ENCODE peak calls at places on chromosome 3, in eight cellular contexts. W, P, C, K, Z, I, A and Y are unnamed samples.

GRCh38 chr3:5181479-5182141 is 5.9 kb upstream of the EDEM1 start:
- DNase-seq in W (no peak), P (no peak), C (peak), K (no peak), Z (no peak), I (no peak), A (no peak), Y (no peak)

GRCh38 chr3:154040283-154040682 is 80.9 kb upstream of the ARHGEF26 start:
- DNase-seq in W (no peak), P (no peak), C (peak), K (no peak), Z (peak), I (peak), A (no peak), Y (no peak)

GRCh38 chr3:186035277-186035676 is 73.6 kb downstream of the ETV5 start:
- DNase-seq in W (no peak), P (no peak), C (no peak), K (no peak), Z (peak), I (peak), A (no peak), Y (no peak)

GRCh38 chr3:113194747-113195400 is 16.5 kb upstream of the BOC start:
- DNase-seq in W (no peak), P (no peak), C (no peak), K (no peak), Z (no peak), I (no peak), A (no peak), Y (no peak)

GRCh38 chr3:52140000-52140399 is 14.2 kb downstream of the POC1A start:
- DNase-seq in W (peak), P (no peak), C (no peak), K (no peak), Z (no peak), I (no peak), A (no peak), Y (no peak)

GRCh38 chr3:71219744-71220638 is 363.5 kb downstream of the FOXP1 start:
- DNase-seq in W (no peak), P (no peak), C (no peak), K (peak), Z (no peak), I (no peak), A (no peak), Y (no peak)

GRCh38 chr3:160016972-160017371 is 28.3 kb downstream of the IL12A start:
- DNase-seq in W (no peak), P (no peak), C (peak), K (no peak), Z (peak), I (peak), A (no peak), Y (no peak)

GRCh38 chr3:70779296-70779695 is 466.9 kb upstream of the MDFIC2 start:
- DNase-seq in W (no peak), P (no peak), C (no peak), K (no peak), Z (no peak), I (no peak), A (no peak), Y (no peak)

GRCh38 chr3:141413387-141414140 is 45.3 kb downstream of the ZBTB38 start:
- DNase-seq in W (no peak), P (no peak), C (peak), K (no peak), Z (no peak), I (no peak), A (no peak), Y (no peak)

GRCh38 chr3:143751643-143752178 is 96.6 kb downstream of the SLC9A9 start:
- DNase-seq in W (no peak), P (no peak), C (no peak), K (no peak), Z (no peak), I (no peak), A (no peak), Y (no peak)

GRCh38 chr3:125054436-125055164 is 1.2 kb downstream of the HEG1 start:
- DNase-seq in W (no peak), P (peak), C (peak), K (peak), Z (peak), I (peak), A (no peak), Y (no peak)

GRCh38 chr3:172868565-172869172 is 118.1 kb downstream of the ECT2 start:
- DNase-seq in W (no peak), P (no peak), C (no peak), K (no peak), Z (no peak), I (no peak), A (no peak), Y (no peak)

GRCh38 chr3:146468234-146468931 is 978 bp downstream of the PLSCR2 start:
- DNase-seq in W (no peak), P (no peak), C (no peak), K (no peak), Z (peak), I (peak), A (no peak), Y (no peak)

GRCh38 chr3:160885791-160886286 is 129.8 kb downstream of the PPM1L start:
- DNase-seq in W (peak), P (no peak), C (peak), K (peak), Z (peak), I (peak), A (no peak), Y (peak)

GRCh38 chr3:188365978-188366698 is 212.2 kb downstream of the LPP start:
- DNase-seq in W (no peak), P (no peak), C (peak), K (no peak), Z (no peak), I (peak), A (no peak), Y (no peak)

GRCh38 chr3:11522953-11523792 is 120.5 kb downstream of the VGLL4 start:
- DNase-seq in W (no peak), P (no peak), C (peak), K (no peak), Z (no peak), I (no peak), A (no peak), Y (no peak)

GRCh38 chr3:171383206-171384018 is 76.8 kb downstream of the TNIK start:
- DNase-seq in W (no peak), P (no peak), C (no peak), K (no peak), Z (peak), I (peak), A (no peak), Y (no peak)

GRCh38 chr3:192850501-192850981 is 67.1 kb downstream of the MB21D2 start:
- DNase-seq in W (no peak), P (no peak), C (peak), K (no peak), Z (peak), I (peak), A (no peak), Y (no peak)

GRCh38 chr3:71444028-71444860 is 139.3 kb downstream of the FOXP1 start:
- DNase-seq in W (peak), P (no peak), C (peak), K (no peak), Z (peak), I (peak), A (peak), Y (no peak)

GRCh38 chr3:45509038-45509767 is 85.3 kb upstream of the LIMD1 start:
- DNase-seq in W (no peak), P (no peak), C (peak), K (peak), Z (peak), I (peak), A (no peak), Y (peak)

GRCh38 chr3:157508461-157508860 is 5.2 kb upstream of the VEPH1 start:
- DNase-seq in W (no peak), P (no peak), C (no peak), K (no peak), Z (no peak), I (no peak), A (no peak), Y (no peak)

GRCh38 chr3:108887137-108887536 is 64.6 kb downstream of the TRAT1 start:
- DNase-seq in W (no peak), P (no peak), C (no peak), K (no peak), Z (no peak), I (no peak), A (no peak), Y (no peak)

GRCh38 chr3:162538466-162538865 is 1041.9 kb downstream of the OTOL1 start:
- DNase-seq in W (no peak), P (no peak), C (no peak), K (no peak), Z (no peak), I (no peak), A (no peak), Y (no peak)

GRCh38 chr3:144989756-144990155 is 1018.1 kb downstream of the DIPK2A start:
- DNase-seq in W (no peak), P (no peak), C (peak), K (no peak), Z (no peak), I (peak), A (no peak), Y (no peak)

GRCh38 chr3:170585937-170586310 is at the start of gene SLC7A14:
- DNase-seq in W (no peak), P (no peak), C (no peak), K (peak), Z (no peak), I (peak), A (no peak), Y (peak)

GRCh38 chr3:171788546-171789351 is 21.5 kb downstream of the PLD1 start:
- DNase-seq in W (no peak), P (no peak), C (peak), K (no peak), Z (peak), I (peak), A (no peak), Y (no peak)